ENCODE peak calls at places on chromosomes 13 and 19, in nine cellular contexts. Q is heart right ventricle; A is cardiac muscle cell; T is CD8-positive, alpha-beta T cell; G is lower leg skin; L is bronchial epithelial cell; D is mammary epithelial cell; E is astrocyte; C is AG10803. I is an unnamed sample.

GRCh38 chr19:34505321-34506025 is 23.9 kb downstream of the WTIP start:
- DNase-seq in L (no peak), Q (no peak), G (no peak), C (no peak), D (no peak), A (no peak), E (no peak), T (no peak), I (no peak)

GRCh38 chr19:41218615-41219507 is at the start of gene AXL:
- DNase-seq in E (peak), Q (peak), G (peak), C (peak), T (no peak), A (peak), D (peak), L (peak), I (peak)

GRCh38 chr13:110553417-110553816 is 8.1 kb downstream of the RAB20 start:
- DNase-seq in Q (no peak), G (no peak), T (no peak), C (no peak), L (no peak), D (no peak), E (no peak), A (no peak), I (no peak)

GRCh38 chr13:24254151-24254810 is 55.1 kb upstream of the C1QTNF9 start:
- DNase-seq in D (no peak), E (no peak), Q (no peak), A (peak), T (peak), G (no peak), L (no peak), C (no peak), I (no peak)

GRCh38 chr13:107124129-107124718 is 556.3 kb upstream of the ARGLU1 start:
- DNase-seq in E (no peak), T (no peak), G (no peak), D (no peak), C (peak), Q (no peak), A (peak), L (peak), I (peak)

GRCh38 chr19:16205205-16206045 is 7.7 kb downstream of the AP1M1 start:
- DNase-seq in G (no peak), L (no peak), E (no peak), T (no peak), A (no peak), Q (peak), D (no peak), C (no peak), I (no peak)

GRCh38 chr19:35330475-35330874 is 1.5 kb downstream of the CD22 start:
- DNase-seq in G (no peak), T (no peak), C (no peak), E (no peak), Q (no peak), D (no peak), L (no peak), A (no peak), I (no peak)

GRCh38 chr13:78596701-78597550 is 6.4 kb downstream of the POU4F1 start:
- DNase-seq in L (no peak), T (no peak), C (no peak), A (no peak), E (no peak), Q (no peak), D (no peak), G (no peak), I (no peak)

GRCh38 chr19:39982883-39983282 is 11.9 kb downstream of the PSMC4 start:
- DNase-seq in E (no peak), D (no peak), C (no peak), Q (no peak), T (no peak), A (no peak), G (no peak), L (no peak), I (no peak)

GRCh38 chr19:14519860-14520407 is 1.7 kb upstream of the DNAJB1 start:
- DNase-seq in T (peak), A (peak), L (peak), E (peak), C (peak), G (no peak), D (peak), Q (no peak), I (peak)

GRCh38 chr13:46603165-46603603 is 50.2 kb downstream of the LRCH1 start:
- DNase-seq in E (no peak), T (no peak), A (peak), G (no peak), Q (no peak), L (no peak), C (peak), D (no peak), I (no peak)

GRCh38 chr19:19482785-19483625 is 32.3 kb downstream of the TSSK6 start:
- DNase-seq in L (no peak), A (no peak), C (no peak), Q (no peak), D (no peak), E (peak), G (no peak), T (no peak), I (peak)

GRCh38 chr13:47146136-47146535 is 249.3 kb upstream of the HTR2A start:
- DNase-seq in D (no peak), T (no peak), L (peak), C (peak), G (no peak), E (peak), A (peak), Q (no peak), I (peak)

GRCh38 chr13:98157609-98158008 is 14.7 kb downstream of the FARP1 start:
- DNase-seq in C (no peak), A (no peak), E (no peak), D (no peak), T (no peak), L (no peak), Q (no peak), G (no peak), I (no peak)

GRCh38 chr13:101628900-101629299 is 176.4 kb downstream of the ITGBL1 start:
- DNase-seq in T (no peak), L (no peak), Q (no peak), C (no peak), D (no peak), A (no peak), G (no peak), E (no peak), I (no peak)

GRCh38 chr19:34731019-34731829 is 2.8 kb upstream of the ZNF181 start:
- DNase-seq in A (no peak), G (no peak), E (no peak), Q (peak), D (no peak), T (no peak), C (no peak), L (no peak), I (no peak)

GRCh38 chr19:49106648-49107135 is 7.5 kb upstream of the LIN7B start:
- DNase-seq in G (no peak), E (no peak), T (peak), L (peak), A (peak), C (peak), D (peak), Q (peak), I (no peak)

GRCh38 chr19:49851456-49852259 is 699 bp downstream of the PTOV1 start:
- DNase-seq in E (no peak), G (peak), Q (peak), A (peak), L (no peak), C (no peak), D (no peak), T (no peak), I (no peak)

GRCh38 chr19:41226053-41226873 is 7.2 kb downstream of the AXL start:
- DNase-seq in D (no peak), Q (peak), T (peak), E (peak), G (no peak), L (peak), C (peak), A (peak), I (peak)

GRCh38 chr13:74758188-74758587 is 624.0 kb upstream of the KLF12 start:
- DNase-seq in D (no peak), C (no peak), E (no peak), T (no peak), Q (no peak), L (no peak), G (no peak), A (no peak), I (no peak)

GRCh38 chr13:57507752-57508463 is 123.6 kb upstream of the PCDH17 start:
- DNase-seq in G (no peak), C (no peak), T (no peak), A (no peak), E (no peak), D (no peak), L (no peak), Q (no peak), I (no peak)

GRCh38 chr19:42038675-42039074 is 31.3 kb downstream of the GRIK5 start:
- DNase-seq in L (no peak), C (peak), G (no peak), T (no peak), D (no peak), Q (peak), E (no peak), A (no peak), I (no peak)

GRCh38 chr13:30355405-30355741 is 48.0 kb upstream of the KATNAL1 start:
- DNase-seq in L (no peak), A (no peak), E (no peak), G (no peak), D (no peak), Q (peak), C (no peak), T (peak), I (no peak)

GRCh38 chr13:20424959-20425358 is 100.7 kb downstream of the CRYL1 start:
- DNase-seq in L (no peak), A (peak), E (peak), D (no peak), C (no peak), T (no peak), Q (no peak), G (no peak), I (no peak)

GRCh38 chr19:51027126-51027806 is 850 bp upstream of the KLK11 start:
- DNase-seq in G (no peak), E (no peak), Q (no peak), L (no peak), A (no peak), D (no peak), T (no peak), C (no peak), I (no peak)

GRCh38 chr13:100563779-100564178 is 24.8 kb downstream of the GGACT start:
- DNase-seq in A (no peak), T (no peak), L (no peak), E (no peak), D (no peak), C (no peak), Q (no peak), G (no peak), I (no peak)

GRCh38 chr13:113989585-113990300 is 15.9 kb upstream of the C13orf46 start:
- DNase-seq in T (no peak), Q (no peak), G (no peak), A (no peak), E (no peak), D (no peak), L (no peak), C (no peak), I (no peak)

GRCh38 chr19:50607874-50608785 is 31.6 kb downstream of the SYT3 start:
- DNase-seq in L (peak), D (peak), E (peak), T (peak), C (peak), Q (peak), G (peak), A (peak), I (peak)

GRCh38 chr13:40664100-40665060 is 2.1 kb downstream of the FOXO1 start:
- DNase-seq in Q (peak), L (no peak), T (peak), C (peak), G (peak), E (peak), A (peak), D (peak), I (peak)

GRCh38 chr13:80798576-80799133 is 457.7 kb upstream of the SPRY2 start:
- DNase-seq in Q (no peak), G (no peak), L (no peak), D (no peak), A (no peak), E (no peak), T (no peak), C (no peak), I (peak)

GRCh38 chr19:56959211-56959610 is 118.7 kb upstream of the PEG3 start:
- DNase-seq in L (no peak), A (no peak), C (no peak), T (no peak), E (no peak), G (no peak), Q (no peak), D (no peak), I (no peak)

GRCh38 chr19:49858591-49858985 is 7.6 kb downstream of the PTOV1 start:
- DNase-seq in C (no peak), L (no peak), G (no peak), Q (no peak), A (no peak), E (no peak), D (no peak), T (no peak), I (peak)

GRCh38 chr19:16216744-16217670 is 19.3 kb downstream of the AP1M1 start:
- DNase-seq in T (peak), C (no peak), G (no peak), Q (no peak), D (no peak), L (no peak), E (no peak), A (no peak), I (no peak)

GRCh38 chr13:49023441-49023840 is 47.7 kb downstream of the FNDC3A start:
- DNase-seq in L (peak), G (no peak), C (peak), D (peak), A (peak), T (no peak), E (peak), Q (no peak), I (peak)

GRCh38 chr13:83449666-83450395 is 432.4 kb downstream of the SLITRK1 start:
- DNase-seq in C (peak), T (no peak), E (peak), A (peak), L (peak), D (peak), Q (no peak), G (no peak), I (peak)

GRCh38 chr13:112704634-112705145 is 14.9 kb downstream of the ATP11A start:
- DNase-seq in L (no peak), T (no peak), C (no peak), Q (no peak), E (no peak), G (no peak), D (no peak), A (no peak), I (no peak)
- H3K4me3 ChIP-seq in L (no peak), T (no peak), C (no peak), Q (no peak), E (no peak), G (no peak), D (no peak), A (no peak), I (no peak)

GRCh38 chr13:21625366-21625765 is 21.4 kb upstream of the MICU2 start:
- DNase-seq in Q (no peak), E (peak), C (peak), A (peak), T (peak), G (no peak), L (peak), D (peak), I (peak)
- TF ChIP-seq CTCF in Q (peak), E (peak), C (peak), A (peak), T (peak), G (no peak), L (peak), D (peak), I (peak)

DNA sequence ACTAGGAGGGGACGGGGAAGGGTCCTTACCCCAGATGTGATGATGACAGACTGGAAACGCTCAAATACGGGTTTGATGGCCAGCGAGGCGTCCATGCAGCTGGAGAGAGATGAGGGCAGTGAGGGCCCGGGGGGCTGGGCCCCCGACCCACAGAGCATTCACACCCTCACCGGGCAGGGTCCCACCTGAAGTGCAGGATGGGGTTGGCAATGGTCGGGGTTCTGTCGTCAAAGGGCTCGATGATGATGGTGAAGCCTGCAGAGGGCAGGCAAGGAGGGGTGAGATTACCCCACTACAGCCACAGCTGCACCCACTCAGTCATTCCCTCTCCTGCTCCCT is 13.0 kb downstream of the ERCC2 start:
- DNase-seq in C (no peak), Q (no peak), L (no peak), A (no peak), E (no peak), G (no peak), D (no peak), T (no peak), I (no peak)
- H3K4me3 ChIP-seq in C (no peak), Q (no peak), L (no peak), A (no peak), E (no peak), G (no peak), D (no peak), T (no peak), I (no peak)

GRCh38 chr19:5000120-5000611 is 31.3 kb downstream of the KDM4B start:
- DNase-seq in T (no peak), C (no peak), D (no peak), L (no peak), G (no peak), A (no peak), Q (no peak), E (no peak), I (no peak)

GRCh38 chr19:5002143-5002542 is 33.2 kb downstream of the KDM4B start:
- DNase-seq in L (peak), D (peak), E (peak), C (peak), A (peak), T (no peak), G (no peak), Q (no peak), I (peak)

GRCh38 chr19:5005096-5005495 is 36.2 kb downstream of the KDM4B start:
- DNase-seq in T (no peak), L (no peak), Q (no peak), E (no peak), D (no peak), G (no peak), C (no peak), A (no peak), I (no peak)

GRCh38 chr19:5003781-5004180 is 34.9 kb downstream of the KDM4B start:
- DNase-seq in D (no peak), Q (no peak), A (no peak), L (no peak), T (no peak), E (no peak), C (peak), G (no peak), I (no peak)

DNA sequence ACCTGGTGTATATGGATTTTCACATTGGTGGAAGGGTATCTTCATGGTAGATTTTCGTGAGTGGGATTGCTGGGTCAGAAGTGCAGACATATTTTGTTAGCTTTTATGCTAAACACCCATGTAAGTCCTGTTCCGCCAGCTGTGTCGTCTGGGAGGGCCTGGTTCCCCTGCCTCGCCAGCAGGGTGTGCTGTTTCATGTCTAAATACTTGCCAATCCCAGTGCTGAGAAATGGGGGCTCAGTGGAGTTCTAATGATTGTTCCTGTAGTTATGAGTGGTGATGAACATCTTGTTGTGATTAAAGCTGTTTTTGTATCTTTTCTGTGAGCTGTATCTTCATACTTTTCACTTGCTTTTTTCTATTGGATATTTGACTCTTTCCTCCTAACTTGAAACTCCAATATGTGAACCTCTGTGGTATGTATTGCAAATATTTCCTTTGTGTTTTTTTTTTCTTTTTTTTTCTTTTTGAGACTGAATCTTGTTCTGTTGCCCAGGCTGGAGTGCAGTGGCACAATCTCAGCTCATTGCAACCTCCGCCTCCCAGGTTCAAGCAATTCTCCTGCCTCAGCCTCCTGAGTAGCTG is 32.7 kb downstream of the KDM4B start:
- DNase-seq in T (peak), C (peak), D (peak), E (peak), L (peak), G (no peak), A (peak), Q (no peak), I (peak)
- TF ChIP-seq CTCF in T (peak), C (peak), D (peak), E (peak), L (peak), G (no peak), A (peak), Q (peak), I (peak)

GRCh38 chr19:55460670-55461258 is 678 bp downstream of the ISOC2 start:
- DNase-seq in Q (peak), D (peak), E (peak), A (peak), T (no peak), G (peak), C (peak), L (peak), I (peak)

GRCh38 chr19:55459551-55459949 is 1.9 kb downstream of the ISOC2 start:
- DNase-seq in L (no peak), G (no peak), C (no peak), Q (no peak), T (no peak), E (no peak), A (no peak), D (no peak), I (no peak)

GRCh38 chr19:55461259-55461973 is at the start of gene ISOC2:
- DNase-seq in C (peak), T (peak), E (peak), Q (peak), L (peak), G (peak), D (peak), A (peak), I (peak)

GRCh38 chr19:55461974-55462628 is 659 bp upstream of the ISOC2 start:
- DNase-seq in C (no peak), L (peak), Q (no peak), A (peak), G (no peak), T (no peak), E (no peak), D (no peak), I (no peak)

GRCh38 chr19:55459950-55460657 is 1.3 kb downstream of the ISOC2 start:
- DNase-seq in L (no peak), Q (no peak), T (no peak), G (no peak), A (peak), C (no peak), D (no peak), E (no peak), I (no peak)
- H3K4me3 ChIP-seq in L (no peak), Q (peak), T (no peak), G (no peak), A (peak), C (peak), D (no peak), E (peak), I (peak)

DNA sequence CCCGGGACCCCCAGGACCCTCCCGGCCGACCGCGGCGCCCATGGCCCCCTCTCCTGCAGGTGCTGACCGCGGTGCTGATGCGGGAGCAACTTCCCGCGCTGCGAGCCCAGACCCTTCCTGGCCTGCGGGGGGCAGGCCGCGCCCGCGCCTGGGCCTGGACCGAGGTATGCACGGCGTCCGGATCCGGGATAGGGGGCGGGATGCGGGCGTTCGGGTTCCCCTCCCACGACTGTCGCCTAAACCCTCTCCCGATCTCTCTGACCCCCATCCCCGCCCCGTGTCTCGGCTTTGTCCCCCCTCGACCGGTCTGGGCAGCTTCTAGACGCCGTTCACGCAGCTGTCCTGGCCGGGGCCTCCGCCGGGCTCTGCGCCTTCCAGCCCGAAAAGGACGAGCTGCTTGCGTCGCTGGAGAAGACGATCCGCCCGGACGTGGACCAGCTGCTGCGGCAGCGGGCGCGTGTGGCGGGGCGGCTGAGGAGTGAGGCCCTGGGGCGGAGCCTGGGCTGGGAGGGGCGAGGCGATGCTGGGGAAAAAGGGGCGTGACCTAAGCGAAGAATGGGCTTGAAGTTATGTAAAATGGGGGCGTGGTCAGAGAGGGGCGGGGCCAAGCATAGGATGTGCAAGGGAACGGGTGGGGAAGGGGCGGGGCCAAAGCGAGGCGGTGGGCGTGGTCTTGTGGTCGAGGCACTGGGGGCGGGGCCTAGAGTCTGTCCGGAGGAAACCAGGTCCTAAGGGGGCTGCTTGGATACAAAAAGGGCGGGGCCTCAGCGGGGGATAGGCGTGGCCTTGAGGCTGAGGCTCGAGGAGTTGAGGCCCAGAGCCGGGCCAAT is 15.9 kb upstream of the COLGALT1 start:
- DNase-seq in Q (peak), L (peak), E (peak), D (peak), A (peak), G (peak), C (peak), T (peak), I (peak)
- TF ChIP-seq CTCF in Q (peak), L (peak), E (no peak), D (no peak), A (peak), G (no peak), C (peak), T (no peak), I (peak)